ENCODE peak calls at places on chromosomes 4 and X, in nine cellular contexts. P is HepG2; K is spleen; F is fibroblast of pulmonary artery; Z is BJ; U is CD8-positive, alpha-beta T cell; Y is upper lobe of right lung; S is HCT116; O is fibroblast of lung. Q is an unnamed sample.

GRCh38 chr4:57023104-57023503 is 44.4 kb downstream of the POLR2B start:
- DNase-seq in O (peak), Z (peak), S (no peak), K (no peak), Y (no peak), F (peak), P (no peak), U (no peak), Q (peak)

GRCh38 chr4:75848891-75849290 is 53.4 kb downstream of the PPEF2 start:
- DNase-seq in O (peak), P (no peak), Z (no peak), Y (no peak), K (no peak), S (no peak), U (no peak), F (peak), Q (no peak)

GRCh38 chrX:150719641-150720040 is 26.4 kb downstream of the MTMR1 start:
- DNase-seq in O (no peak), P (no peak), Y (no peak), S (no peak), U (no peak), F (no peak), K (no peak), Z (no peak), Q (no peak)

GRCh38 chr4:141154725-141155124 is 21.5 kb upstream of the RNF150 start:
- DNase-seq in Z (no peak), K (no peak), Y (no peak), F (no peak), O (peak), S (no peak), P (no peak), U (no peak), Q (no peak)

GRCh38 chr4:13178621-13179020 is 305.5 kb downstream of the RAB28 start:
- DNase-seq in F (no peak), S (no peak), K (no peak), Z (no peak), P (no peak), U (no peak), Y (no peak), O (no peak), Q (no peak)

GRCh38 chrX:22534643-22535042 is 261.9 kb downstream of the CBLL2 start:
- DNase-seq in Z (peak), K (no peak), U (no peak), F (peak), P (no peak), S (no peak), O (peak), Y (no peak), Q (peak)

GRCh38 chrX:111270339-111270738 is at the start of gene CAPN6:
- DNase-seq in U (no peak), F (no peak), K (no peak), Z (no peak), S (no peak), O (peak), P (no peak), Y (peak), Q (no peak)

GRCh38 chr4:139030614-139031235 is 15.1 kb downstream of the NOCT start:
- DNase-seq in O (peak), U (peak), S (peak), Z (no peak), P (peak), K (no peak), Y (no peak), F (peak), Q (peak)

GRCh38 chr4:56671373-56671772 is 9.7 kb downstream of the HOPX start:
- DNase-seq in P (no peak), O (no peak), S (no peak), K (no peak), Z (no peak), U (no peak), F (no peak), Y (no peak), Q (no peak)

GRCh38 chr4:106065018-106065417 is 169.7 kb downstream of the NPNT start:
- DNase-seq in Y (no peak), O (no peak), S (no peak), U (no peak), P (no peak), K (no peak), Z (no peak), F (no peak), Q (no peak)

GRCh38 chr4:16883816-16884215 is 14.6 kb downstream of the LDB2 start:
- DNase-seq in Y (no peak), Z (no peak), U (no peak), K (no peak), O (peak), P (no peak), F (no peak), S (no peak), Q (no peak)

GRCh38 chr4:62490635-62491034 is 1290.5 kb downstream of the ADGRL3 start:
- DNase-seq in Y (no peak), U (no peak), Z (no peak), K (no peak), S (no peak), P (no peak), O (no peak), F (peak), Q (no peak)

GRCh38 chr4:65670331-65671031 is at the start of gene EPHA5:
- DNase-seq in F (peak), Y (peak), O (peak), P (peak), S (no peak), K (peak), Z (no peak), U (no peak), Q (peak)

GRCh38 chr4:140176735-140177134 is 22.8 kb upstream of the MAML3 start:
- DNase-seq in K (no peak), F (peak), O (peak), P (no peak), S (no peak), Z (no peak), U (no peak), Y (no peak), Q (peak)

GRCh38 chr4:166435449-166435848 is 562.4 kb downstream of the TLL1 start:
- DNase-seq in Z (peak), F (peak), U (no peak), O (peak), P (no peak), Y (no peak), K (no peak), S (no peak), Q (peak)

GRCh38 chrX:21658152-21658737 is at the start of gene KLHL34:
- DNase-seq in O (no peak), S (no peak), U (no peak), F (no peak), P (no peak), Z (no peak), Y (no peak), K (peak), Q (no peak)

GRCh38 chr4:24794916-24795665 is at the start of gene SOD3:
- DNase-seq in F (peak), P (peak), S (no peak), O (peak), U (no peak), K (peak), Z (peak), Y (peak), Q (peak)

GRCh38 chr4:161496-162284 is 37.4 kb downstream of the ZNF718 start:
- DNase-seq in K (no peak), O (no peak), Z (no peak), F (no peak), U (no peak), S (no peak), Y (no peak), P (no peak), Q (no peak)

GRCh38 chrX:119410027-119410819 is 11.1 kb downstream of the SLC25A43 start:
- DNase-seq in Y (peak), P (peak), K (no peak), F (peak), O (peak), U (no peak), Z (peak), S (peak), Q (peak)

GRCh38 chrX:51893931-51894696 is 691 bp downstream of the MAGED1 start:
- DNase-seq in P (no peak), S (no peak), Z (no peak), U (no peak), Y (peak), K (no peak), O (peak), F (peak), Q (no peak)
- H3K4me3 ChIP-seq in P (peak), S (no peak), Z (peak), U (peak), Y (peak), K (peak), O (peak), F (peak), Q (peak)

GRCh38 chrX:140967036-140967435 is 35.4 kb upstream of the SPANXB1 start:
- DNase-seq in O (no peak), K (no peak), P (no peak), Y (no peak), Z (no peak), S (no peak), F (no peak), U (no peak), Q (no peak)
- TF ChIP-seq CTCF in O (no peak), K (no peak), P (no peak), Y (no peak), Z (no peak), S (no peak), F (no peak), U (no peak), Q (no peak)

DNA sequence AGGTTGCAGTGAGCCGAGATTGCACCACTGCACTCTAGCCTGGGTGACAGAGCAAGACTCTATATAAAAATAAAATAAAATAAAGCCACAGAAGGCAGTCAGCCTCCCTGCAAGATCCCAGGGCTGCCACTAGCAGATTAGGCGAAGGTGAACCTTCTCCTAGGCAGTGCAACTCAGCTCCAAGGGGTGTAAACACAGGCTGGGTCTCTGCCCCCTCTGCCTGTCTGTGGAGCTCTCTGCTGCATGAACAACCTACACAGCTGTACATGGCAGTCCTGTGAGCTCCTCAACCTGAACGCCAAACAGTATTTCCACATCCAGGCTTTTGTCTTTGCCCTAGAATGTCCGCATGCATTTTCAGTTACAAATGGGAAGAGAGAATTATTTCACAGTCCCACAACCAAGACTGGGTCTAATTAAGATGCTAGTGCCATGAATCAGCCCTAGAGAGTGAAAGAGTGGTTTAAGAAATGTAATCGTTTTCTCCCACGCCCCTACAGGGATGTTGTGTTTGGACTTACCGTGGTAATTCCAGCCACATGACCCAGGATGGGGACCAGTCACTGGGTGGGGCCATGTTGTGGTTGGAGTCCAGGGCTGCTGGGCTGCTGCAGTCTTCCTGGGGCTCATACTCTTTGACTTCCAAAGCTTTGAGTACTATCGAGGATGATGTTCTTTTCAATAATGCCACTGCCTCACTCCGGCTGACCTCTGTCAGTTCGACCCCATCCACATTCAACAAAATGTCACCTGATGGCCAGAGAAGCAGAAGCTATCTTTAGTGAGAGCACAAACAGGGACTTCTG is 99.0 kb downstream of the FIP1L1 start:
- DNase-seq in F (peak), Z (peak), P (no peak), K (no peak), S (no peak), U (no peak), Y (no peak), O (peak), Q (peak)
- H3K4me3 ChIP-seq in F (no peak), Z (no peak), P (no peak), K (no peak), S (no peak), U (no peak), Y (no peak), O (no peak), Q (no peak)

GRCh38 chrX:139198936-139199335 is 331.6 kb upstream of the F9 start:
- DNase-seq in S (no peak), Z (no peak), P (no peak), U (no peak), K (no peak), F (no peak), Y (no peak), O (no peak), Q (no peak)

GRCh38 chrX:139199945-139200344 is 330.6 kb upstream of the F9 start:
- DNase-seq in Y (no peak), Z (no peak), K (no peak), P (no peak), U (no peak), S (no peak), F (no peak), O (no peak), Q (no peak)

GRCh38 chrX:139200346-139200745 is 330.2 kb upstream of the F9 start:
- DNase-seq in F (no peak), K (no peak), P (no peak), Y (no peak), U (no peak), S (no peak), Z (no peak), O (peak), Q (no peak)

GRCh38 chrX:139194571-139195280 is 335.8 kb upstream of the F9 start:
- DNase-seq in Z (no peak), K (peak), U (no peak), F (no peak), O (peak), P (no peak), Y (peak), S (no peak), Q (no peak)

GRCh38 chrX:139196890-139197289 is 333.6 kb upstream of the F9 start:
- DNase-seq in K (no peak), Y (no peak), Z (no peak), S (no peak), U (no peak), P (no peak), F (no peak), O (no peak), Q (no peak)
- TF ChIP-seq CTCF in K (no peak), Y (no peak), Z (no peak), S (no peak), U (no peak), P (no peak), F (no peak), O (no peak), Q (no peak)

GRCh38 chr4:130955520-130955919 is 1859.6 kb downstream of the C4orf33 start:
- DNase-seq in K (no peak), P (no peak), S (no peak), Y (no peak), F (no peak), O (no peak), U (no peak), Z (no peak), Q (no peak)
- H3K4me3 ChIP-seq in K (no peak), P (no peak), S (no peak), Y (no peak), F (no peak), O (no peak), U (no peak), Z (no peak), Q (no peak)

GRCh38 chrX:135477576-135477975 is 42.9 kb upstream of the INTS6L start:
- DNase-seq in P (peak), S (peak), O (peak), Z (no peak), F (peak), U (peak), K (no peak), Y (peak), Q (peak)
- TF ChIP-seq CTCF in P (peak), S (peak), O (peak), Z (peak), F (peak), U (no peak), K (peak), Y (peak), Q (no peak)

DNA sequence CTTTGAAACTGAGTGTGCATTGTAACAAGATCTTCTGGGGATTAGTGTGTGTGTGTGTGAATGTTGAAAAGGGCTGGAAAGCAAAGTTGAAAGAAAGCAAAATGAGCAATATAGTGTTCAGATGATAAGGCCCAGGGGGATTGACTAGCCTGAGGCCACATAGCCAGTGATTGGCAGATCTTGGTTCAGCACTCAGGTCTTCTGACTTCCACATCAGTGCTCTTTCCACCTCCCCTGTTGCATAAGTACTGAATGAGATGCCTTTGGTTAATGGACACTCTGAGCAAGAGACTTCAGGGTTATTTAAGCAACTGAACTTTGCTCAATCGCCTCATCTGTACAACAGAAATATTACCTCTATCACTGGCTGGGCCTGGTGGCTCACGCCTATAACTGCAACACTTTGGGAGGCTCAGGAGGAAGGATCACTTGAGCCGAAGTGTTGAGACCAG is 120.4 kb downstream of the TMEM164 start:
- DNase-seq in P (peak), S (no peak), Y (no peak), K (no peak), O (no peak), U (no peak), Z (no peak), F (peak), Q (no peak)
- H3K4me3 ChIP-seq in P (no peak), S (no peak), Y (no peak), K (no peak), O (no peak), U (no peak), Z (no peak), F (no peak), Q (no peak)

GRCh38 chr4:38319456-38320348 is 344.3 kb upstream of the KLF3 start:
- DNase-seq in O (peak), Y (peak), Z (peak), S (no peak), K (peak), P (peak), U (peak), F (peak), Q (peak)

GRCh38 chr4:38317238-38317637 is 346.8 kb upstream of the KLF3 start:
- DNase-seq in Z (no peak), O (no peak), Y (no peak), K (no peak), S (no peak), P (no peak), U (no peak), F (no peak), Q (no peak)

GRCh38 chr4:38320833-38321232 is 343.2 kb upstream of the KLF3 start:
- DNase-seq in S (no peak), Z (no peak), K (no peak), F (no peak), U (no peak), O (no peak), Y (no peak), P (no peak), Q (no peak)

GRCh38 chr4:38320349-38320707 is 343.7 kb upstream of the KLF3 start:
- DNase-seq in S (no peak), U (no peak), P (no peak), K (no peak), Y (no peak), Z (no peak), O (no peak), F (no peak), Q (no peak)

GRCh38 chr4:38318737-38319455 is 345.1 kb upstream of the KLF3 start:
- DNase-seq in O (peak), S (peak), P (peak), U (peak), Y (peak), Z (peak), K (peak), F (peak), Q (peak)
- TF ChIP-seq CTCF in O (no peak), S (no peak), P (peak), U (no peak), Y (peak), Z (no peak), K (no peak), F (no peak), Q (no peak)

DNA sequence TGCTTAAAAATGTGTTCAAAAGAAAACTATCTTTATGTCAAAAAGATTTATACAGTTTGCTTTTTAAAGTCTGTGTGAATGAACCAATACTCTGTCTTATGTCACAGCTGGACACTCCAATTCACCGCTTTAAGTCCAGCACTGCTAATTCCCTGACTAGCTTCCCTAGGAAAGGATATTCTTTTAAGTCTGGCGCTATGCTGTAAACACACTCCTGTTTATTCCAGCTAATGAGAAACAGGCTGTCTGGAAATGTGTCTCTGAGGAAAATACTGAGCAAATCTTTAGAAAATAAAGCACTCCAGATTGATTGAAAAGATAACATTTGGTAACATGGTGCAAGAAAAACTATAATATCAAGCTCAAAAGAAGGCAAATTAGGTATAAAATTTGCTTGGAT is 40.7 kb upstream of the VEGFC start:
- DNase-seq in Y (no peak), P (no peak), O (no peak), Z (no peak), F (no peak), U (no peak), S (no peak), K (no peak), Q (no peak)
- H3K4me3 ChIP-seq in Y (no peak), P (no peak), O (no peak), Z (no peak), F (no peak), U (no peak), S (no peak), K (no peak), Q (no peak)

Q was measured in foreskin fibroblast.